ENCODE peak calls at places on chromosomes 12 and 14, in seven cellular contexts. O is HEK293T; X is upper lobe of left lung; H is H9; Z is choroid plexus epithelial cell; K is RWPE2; I is stimulated activated CD4-positive, alpha-beta T cell treated with anti-CD3 and anti-CD28 coated beads, Interleukin-1b, Interleukin-23, amount 100 ng/mL, for 1 hour. A is an unnamed sample.

GRCh38 chr14:101083564-101084435 is 180.3 kb upstream of the RTL1 start:
- DNase-seq in O (peak; percentile 50), X (peak; percentile 18), H (peak; percentile 76), Z (no peak), K (no peak), I (no peak), A (no peak)

GRCh38 chr12:65430571-65431306 is 152.3 kb downstream of the MSRB3 start:
- DNase-seq in O (no peak), X (no peak), H (no peak), Z (peak; percentile 78), K (no peak), I (no peak), A (no peak)

GRCh38 chr14:102235275-102235897 is 69.6 kb downstream of the MOK start:
- DNase-seq in O (peak; percentile 89), X (peak; percentile 79), H (peak; percentile 85), Z (peak; percentile 96), K (no peak), I (peak; percentile 41), A (no peak)

GRCh38 chr12:102992720-102993119 is 35.2 kb downstream of the ASCL1 start:
- DNase-seq in O (no peak), X (no peak), H (no peak), Z (no peak), K (no peak), I (no peak), A (no peak)

GRCh38 chr12:8449293-8449944 is 6.3 kb upstream of the CLEC6A start:
- DNase-seq in O (no peak), X (no peak), H (peak; percentile 60), Z (no peak), K (no peak), I (no peak), A (no peak)

GRCh38 chr12:55724940-55725309 is 3.9 kb downstream of the CD63 start:
- DNase-seq in O (no peak), X (no peak), H (no peak), Z (no peak), K (no peak), I (no peak), A (no peak)

GRCh38 chr12:56720696-56721615 is 4.1 kb downstream of the NACA start:
- DNase-seq in O (no peak), X (peak; percentile 25), H (no peak), Z (no peak), K (no peak), I (no peak), A (no peak)

GRCh38 chr14:25049559-25050493 is at the start of gene STXBP6:
- DNase-seq in O (peak; percentile 71), X (peak; percentile 54), H (peak; percentile 68), Z (peak; percentile 56), K (no peak), I (no peak), A (no peak)

GRCh38 chr12:2813573-2814185 is 1.2 kb downstream of the ITFG2 start:
- DNase-seq in O (peak; percentile 65), X (peak; percentile 58), H (peak; percentile 67), Z (peak; percentile 85), K (no peak), I (no peak), A (no peak)

GRCh38 chr14:33793711-33794110 is 157.2 kb downstream of the EGLN3 start:
- DNase-seq in O (no peak), X (no peak), H (no peak), Z (no peak), K (no peak), I (no peak), A (no peak)

A was measured in esophagus squamous epithelium.